ENCODE peak calls at places on chromosomes 16 and 17, in ten cellular contexts. H, U, S, I, O, D, B, N, L and C are unnamed samples.

GRCh38 chr16:24255446-24256352 is at the start of gene CACNG3:
- DNase-seq in L (peak; percentile 1), O (peak; percentile 88), N (no peak), U (peak; percentile 97), H (peak; percentile 9), B (peak; percentile 74), D (peak; percentile 61), I (peak; percentile 45), S (no peak), C (peak; percentile 31)

GRCh38 chr16:1431497-1432270 is 806 bp downstream of the PERCC1 start:
- DNase-seq in N (no peak), S (no peak), L (no peak), D (no peak), B (no peak), H (no peak), I (no peak), U (no peak), O (no peak), C (no peak)

GRCh38 chr17:32553168-32553567 is 66.4 kb downstream of the CDK5R1 start:
- DNase-seq in N (peak; percentile 6), B (no peak), U (no peak), I (no peak), H (no peak), O (no peak), D (no peak), L (peak; percentile 29), S (no peak), C (no peak)

GRCh38 chr17:50634123-50634914 is at the start of gene ABCC3:
- DNase-seq in H (peak; percentile 85), S (peak; percentile 60), I (no peak), L (peak; percentile 82), U (peak; percentile 28), O (no peak), D (peak; percentile 63), N (no peak), B (no peak), C (no peak)

GRCh38 chr17:58120195-58120822 is 27.9 kb upstream of the OR4D1 start:
- DNase-seq in B (peak; percentile 47), U (peak; percentile 90), D (peak; percentile 7), N (no peak), I (peak; percentile 33), S (no peak), O (peak; percentile 77), L (peak; percentile 68), H (peak; percentile 16), C (no peak)

GRCh38 chr17:64148699-64149098 is 18.8 kb upstream of the ERN1 start:
- DNase-seq in O (peak; percentile 34), U (no peak), S (no peak), I (no peak), B (no peak), L (peak; percentile 41), D (peak; percentile 15), H (no peak), N (no peak), C (no peak)

GRCh38 chr16:330746-331145 is 21.8 kb downstream of the AXIN1 start:
- DNase-seq in N (no peak), O (no peak), H (no peak), L (no peak), D (no peak), I (no peak), S (no peak), B (no peak), U (no peak), C (no peak)

GRCh38 chr16:68426355-68426652 is 22.0 kb downstream of the SMPD3 start:
- DNase-seq in H (no peak), I (no peak), U (no peak), D (peak; percentile 73), N (no peak), B (no peak), L (no peak), S (peak; percentile 37), O (no peak), C (no peak)

GRCh38 chr16:68414581-68414980 is 33.7 kb downstream of the SMPD3 start:
- DNase-seq in N (no peak), S (no peak), D (no peak), I (no peak), H (no peak), U (no peak), B (no peak), O (no peak), L (no peak), C (no peak)

GRCh38 chr16:1385232-1385631 is 29.3 kb downstream of the UNKL start:
- DNase-seq in D (no peak), H (no peak), N (no peak), I (no peak), U (no peak), S (no peak), O (no peak), B (no peak), L (no peak), C (no peak)

GRCh38 chr17:511833-512251 is 159.2 kb upstream of the RPH3AL start:
- DNase-seq in H (no peak), U (no peak), D (no peak), B (no peak), O (no peak), S (no peak), N (no peak), L (no peak), I (no peak), C (no peak)

GRCh38 chr16:27374231-27374793 is 27.7 kb upstream of the IL21R start:
- DNase-seq in U (no peak), O (no peak), S (no peak), N (no peak), I (no peak), H (no peak), L (no peak), D (no peak), B (peak; percentile 44), C (peak; percentile 71)

GRCh38 chr17:43018008-43018853 is 4.0 kb downstream of the VAT1 start:
- DNase-seq in H (no peak), S (no peak), N (peak; percentile 29), O (no peak), U (peak; percentile 86), D (no peak), B (no peak), L (no peak), I (peak; percentile 24), C (no peak)

GRCh38 chr16:63426275-63426870 is 1390.1 kb upstream of the CDH8 start:
- DNase-seq in H (no peak), B (no peak), N (no peak), D (no peak), I (no peak), U (no peak), S (no peak), O (no peak), L (no peak), C (no peak)

GRCh38 chr16:24131294-24131693 is 124.8 kb upstream of the CACNG3 start:
- DNase-seq in H (no peak), S (no peak), B (no peak), U (no peak), L (no peak), I (no peak), O (no peak), D (no peak), N (no peak), C (no peak)

GRCh38 chr16:27481282-27481934 is 68.3 kb downstream of the GTF3C1 start:
- DNase-seq in D (no peak), H (no peak), N (no peak), L (no peak), O (no peak), I (no peak), S (no peak), U (no peak), B (no peak), C (no peak)

GRCh38 chr16:64089697-64090096 is 1032.2 kb downstream of the CDH11 start:
- DNase-seq in S (no peak), U (peak; percentile 60), N (no peak), L (no peak), H (no peak), B (no peak), I (no peak), O (no peak), D (no peak), C (no peak)

GRCh38 chr17:38914741-38915638 is 10.4 kb upstream of the LASP1NB start:
- DNase-seq in D (no peak), S (no peak), I (no peak), H (no peak), B (no peak), L (no peak), O (peak; percentile 14), U (no peak), N (no peak), C (no peak)

GRCh38 chr17:61338874-61339478 is 60.7 kb upstream of the TBX2 start:
- DNase-seq in L (no peak), U (no peak), S (no peak), N (no peak), B (no peak), I (no peak), H (no peak), O (no peak), D (no peak), C (no peak)

GRCh38 chr17:9035249-9035648 is 13.9 kb downstream of the NTN1 start:
- DNase-seq in B (no peak), U (no peak), H (no peak), S (no peak), I (no peak), D (no peak), N (no peak), L (no peak), O (no peak), C (no peak)

GRCh38 chr17:45345554-45346254 is 28.9 kb upstream of the MAP3K14 start:
- DNase-seq in U (no peak), D (no peak), S (no peak), B (no peak), O (peak; percentile 24), L (no peak), H (peak; percentile 6), N (no peak), I (no peak), C (no peak)

GRCh38 chr17:62064029-62064790 is 868 bp downstream of the MED13 start:
- DNase-seq in L (no peak), O (no peak), B (no peak), S (no peak), U (no peak), D (no peak), H (no peak), N (no peak), I (no peak), C (peak; percentile 24)

GRCh38 chr17:64196626-64197025 is 66.4 kb downstream of the TEX2 start:
- DNase-seq in H (no peak), O (no peak), S (no peak), U (no peak), L (no peak), B (no peak), N (no peak), I (no peak), D (no peak), C (no peak)

GRCh38 chr17:81712468-81713003 is 452 bp downstream of the SLC25A10 start:
- DNase-seq in I (no peak), N (no peak), D (peak; percentile 41), H (peak; percentile 46), U (peak; percentile 54), O (no peak), S (no peak), B (peak; percentile 59), L (peak; percentile 45), C (no peak)

GRCh38 chr17:40311575-40311974 is 2.6 kb downstream of the RARA start:
- DNase-seq in H (peak; percentile 68), L (peak; percentile 82), B (peak; percentile 19), O (no peak), S (peak; percentile 74), D (peak; percentile 88), U (no peak), N (no peak), I (no peak), C (no peak)

GRCh38 chr16:13996778-13997288 is 74.3 kb upstream of the MRTFB start:
- DNase-seq in O (no peak), S (no peak), L (no peak), D (no peak), I (no peak), N (no peak), B (no peak), U (no peak), H (no peak), C (no peak)